ENCODE peak calls at places on chromosomes 11 and 22, in eight cellular contexts. U, J, L, C, P, S, I and O are unnamed samples. For H3K27me3, the result is how much of the 10 kb centered on the place peaks cover.

GRCh38 chr22:44393066-44393465 is 80.3 kb upstream of the SHISAL1 start:
- DNase-seq in J (no peak), I (no peak), U (no peak), S (no peak), C (no peak), L (no peak), P (no peak), O (no peak)

GRCh38 chr11:46741600-46742484 is 22.8 kb downstream of the F2 start:
- DNase-seq in J (no peak), U (no peak), P (no peak), I (no peak), C (no peak), S (no peak), L (no peak), O (no peak)

GRCh38 chr11:10457901-10458300 is 2.8 kb downstream of the AMPD3 start:
- DNase-seq in L (no peak), C (no peak), U (no peak), S (no peak), J (no peak), I (no peak), P (no peak), O (no peak)

GRCh38 chr11:45225961-45226871 is 59.9 kb downstream of the SYT13 start:
- DNase-seq in S (no peak), I (no peak), L (no peak), J (no peak), P (no peak), U (no peak), C (no peak), O (no peak)

GRCh38 chr11:129249351-129249750 is 57.2 kb upstream of the ARHGAP32 start:
- DNase-seq in S (no peak), I (no peak), C (no peak), L (no peak), J (no peak), P (no peak), U (no peak), O (no peak)

GRCh38 chr22:38218661-38219331 is 17.0 kb downstream of the MAFF start:
- DNase-seq in U (peak), I (no peak), C (no peak), P (peak), L (no peak), S (no peak), J (peak), O (no peak)

GRCh38 chr11:128948583-128948982 is 5.9 kb upstream of the TP53AIP1 start:
- DNase-seq in L (no peak), C (no peak), J (no peak), S (no peak), P (peak), I (no peak), U (no peak), O (no peak)

GRCh38 chr11:32312865-32313403 is 122.4 kb downstream of the WT1 start:
- DNase-seq in J (peak), P (peak), U (peak), C (peak), S (peak), I (peak), L (no peak), O (peak)

GRCh38 chr11:1206391-1207271 is 16.2 kb upstream of the MUC5B start:
- DNase-seq in U (no peak), S (peak), C (no peak), L (no peak), P (no peak), I (no peak), J (no peak), O (no peak)

GRCh38 chr22:50169774-50170341 is 673 bp upstream of the PANX2 start:
- DNase-seq in L (no peak), J (no peak), P (peak), S (peak), I (peak), C (no peak), U (no peak), O (peak)

GRCh38 chr11:100247701-100248100 is 439.4 kb upstream of the ARHGAP42 start:
- DNase-seq in J (no peak), I (no peak), S (no peak), U (no peak), P (no peak), C (no peak), L (no peak), O (no peak)

GRCh38 chr22:18035740-18036139 is 11.4 kb upstream of the MICAL3 start:
- DNase-seq in C (no peak), L (no peak), U (peak), P (peak), I (no peak), J (peak), S (peak), O (no peak)

GRCh38 chr11:16309226-16309625 is 47.1 kb downstream of the SOX6 start:
- DNase-seq in L (no peak), U (no peak), P (no peak), J (no peak), C (no peak), I (no peak), S (no peak), O (no peak)

GRCh38 chr22:17536269-17536668 is 27.0 kb upstream of the SLC25A18 start:
- DNase-seq in I (no peak), P (peak), J (no peak), U (no peak), S (no peak), C (no peak), L (no peak), O (no peak)

GRCh38 chr11:38446336-38446735 is 1848.3 kb upstream of the RAG2 start:
- DNase-seq in J (no peak), P (no peak), I (no peak), U (no peak), S (no peak), L (no peak), C (no peak), O (no peak)

GRCh38 chr11:78231962-78232459 is 43.3 kb downstream of the USP35 start:
- DNase-seq in C (no peak), L (no peak), P (no peak), I (no peak), J (no peak), S (no peak), U (no peak), O (no peak)

GRCh38 chr22:43886231-43886630 is 5.6 kb downstream of the PNPLA5 start:
- DNase-seq in P (no peak), L (no peak), J (no peak), I (no peak), C (no peak), U (no peak), S (no peak), O (no peak)

GRCh38 chr11:42824067-42824466 is 487.7 kb upstream of the API5 start:
- DNase-seq in P (no peak), J (no peak), U (no peak), I (no peak), S (no peak), C (no peak), L (no peak), O (no peak)

GRCh38 chr11:111312076-111312475 is 13.7 kb downstream of the POU2AF3 start:
- DNase-seq in S (no peak), L (no peak), U (no peak), P (no peak), J (no peak), I (no peak), C (no peak), O (no peak)

GRCh38 chr11:69198891-69199582 is 43.3 kb downstream of the SMIM38 start:
- DNase-seq in I (no peak), J (no peak), S (no peak), P (no peak), L (no peak), U (no peak), C (no peak), O (no peak)

GRCh38 chr22:37898441-37899181 is 7.5 kb upstream of the MICALL1 start:
- DNase-seq in C (no peak), L (no peak), P (peak), S (no peak), J (no peak), U (peak), I (no peak), O (no peak)

GRCh38 chr11:2223153-2223794 is 47.1 kb downstream of the ASCL2 start:
- DNase-seq in P (peak), C (no peak), S (no peak), L (no peak), I (no peak), U (no peak), J (no peak), O (no peak)

GRCh38 chr22:50469377-50470305 is 5.2 kb downstream of the SBF1 start:
- DNase-seq in S (no peak), J (peak), C (no peak), P (peak), U (no peak), I (peak), L (peak), O (peak)

GRCh38 chr11:19651654-19652053 is 61.0 kb upstream of the NAV2 start:
- DNase-seq in L (no peak), I (no peak), P (no peak), J (no peak), C (no peak), U (no peak), S (no peak), O (no peak)

GRCh38 chr11:68386331-68386978 is 74.1 kb downstream of the LRP5 start:
- DNase-seq in C (no peak), P (no peak), L (no peak), J (peak), U (no peak), S (no peak), I (peak), O (no peak)

GRCh38 chr11:119529936-119530335 is 107.0 kb upstream of the THY1 start:
- DNase-seq in I (no peak), P (no peak), S (no peak), L (no peak), J (no peak), U (no peak), C (no peak), O (no peak)

GRCh38 chr11:97751952-97752351 is 1268.8 kb upstream of the CNTN5 start:
- DNase-seq in P (no peak), U (no peak), L (no peak), I (no peak), S (no peak), J (no peak), C (no peak), O (no peak)

GRCh38 chr11:122025757-122026156 is 90.3 kb downstream of the BLID start:
- DNase-seq in P (peak), C (no peak), L (no peak), S (no peak), U (no peak), J (peak), I (no peak), O (no peak)
- TF ChIP-seq REST in P (no peak), C (no peak), L (no peak), S (no peak), U (no peak), J (no peak), I (no peak), O (no peak)

GRCh38 chr11:8260202-8260996 is 3.3 kb downstream of the LMO1 start:
- DNase-seq in I (no peak), J (no peak), U (no peak), L (no peak), S (no peak), P (no peak), C (no peak), O (no peak)

GRCh38 chr11:8261316-8261715 is 2.4 kb downstream of the LMO1 start:
- DNase-seq in L (no peak), U (no peak), S (no peak), P (no peak), C (no peak), J (no peak), I (no peak), O (no peak)

GRCh38 chr11:8263109-8263768 is 439 bp downstream of the LMO1 start:
- DNase-seq in I (no peak), C (no peak), P (peak), S (peak), L (no peak), U (no peak), J (no peak), O (no peak)

GRCh38 chr11:8262552-8263108 is 1.0 kb downstream of the LMO1 start:
- DNase-seq in S (no peak), J (no peak), U (no peak), P (peak), C (no peak), L (no peak), I (no peak), O (no peak)

DNA sequence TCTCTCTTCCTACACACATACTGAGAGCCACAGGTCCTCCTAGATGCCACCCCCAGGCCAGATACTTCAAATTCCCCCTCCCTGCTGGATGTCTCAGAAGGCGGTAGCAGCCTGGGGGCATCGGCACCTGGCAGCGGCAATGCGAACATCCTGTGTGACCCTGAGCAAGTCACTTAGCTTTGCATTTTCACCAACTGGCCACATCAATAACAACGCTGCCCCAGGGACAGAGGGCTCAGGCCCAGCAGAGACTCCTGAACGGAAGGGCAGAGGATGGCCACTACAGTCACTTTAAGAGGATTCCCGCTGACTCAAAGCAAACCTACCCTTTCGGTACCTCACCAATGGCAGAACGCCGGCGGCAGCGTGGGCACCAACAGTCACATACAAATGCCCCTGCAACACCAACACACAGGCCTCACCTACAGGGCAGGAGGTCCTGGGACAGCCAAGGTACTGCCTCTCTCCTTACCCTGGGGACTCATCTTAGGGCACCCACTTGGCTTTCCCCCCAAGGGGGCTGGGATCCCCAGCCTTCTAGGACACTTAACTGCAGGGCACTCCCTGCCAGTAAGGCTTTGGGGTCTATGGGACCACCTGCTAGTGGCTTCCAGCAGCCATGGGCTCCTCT is 1.6 kb downstream of the LMO1 start:
- DNase-seq in L (no peak), I (no peak), S (peak), C (no peak), P (peak), J (no peak), U (no peak), O (no peak)
- H3K27me3 ChIP-seq in L (under half), I (half or more), S (under half), C (under half), P (half or more), J (under half), U (under half), O (under half)

DNA sequence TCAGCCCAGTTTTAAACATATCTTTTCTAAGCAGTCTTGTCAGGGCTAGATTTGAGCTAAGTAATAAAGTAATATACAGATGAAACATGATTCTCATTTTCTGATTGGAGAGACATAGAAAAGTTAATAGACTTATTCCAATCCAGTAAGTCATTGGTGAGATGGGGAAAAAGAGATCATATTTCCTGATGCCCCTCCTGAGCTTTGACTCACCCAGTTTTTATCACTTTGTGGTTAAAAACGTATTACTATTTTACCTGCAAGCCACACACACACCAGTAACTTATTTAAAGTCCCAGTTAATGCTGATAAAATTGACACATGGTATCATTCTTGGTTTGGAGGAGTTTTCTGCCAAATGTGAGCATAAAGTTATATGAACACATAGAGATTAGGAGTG is 306.8 kb downstream of the CADM1 start:
- DNase-seq in L (no peak), S (no peak), U (no peak), I (no peak), P (no peak), J (no peak), C (no peak), O (no peak)
- TF ChIP-seq REST in L (no peak), S (no peak), U (no peak), I (no peak), P (no peak), J (no peak), C (no peak), O (no peak)

GRCh38 chr11:33594188-33594587 is 106.4 kb downstream of the C11orf91 start:
- DNase-seq in L (no peak), I (no peak), S (no peak), P (no peak), J (no peak), C (no peak), U (no peak), O (no peak)
- H3K27me3 ChIP-seq in L (under half), I (under half), S (under half), P (under half), J (under half), C (under half), U (under half), O (under half)

GRCh38 chr11:74896311-74896710 is 52.6 kb downstream of the XRRA1 start:
- DNase-seq in C (no peak), L (no peak), S (no peak), I (no peak), J (no peak), U (peak), P (no peak), O (no peak)
- TF ChIP-seq REST in C (no peak), L (no peak), S (no peak), I (no peak), J (no peak), U (no peak), P (no peak), O (no peak)